ENCODE peak calls at places on chromosomes 7 and 10, in eight cellular contexts. J, Z, R, A, H, M, I and N are unnamed samples.

GRCh38 chr10:71648595-71649320 is 70.8 kb downstream of the C10orf105 start:
- DNase-seq in J (no peak), Z (no peak), R (no peak), A (no peak), H (no peak), M (no peak), I (no peak), N (no peak)

GRCh38 chr7:53811555-53812079 is 730.6 kb upstream of the VSTM2A start:
- DNase-seq in J (no peak), Z (no peak), R (peak), A (no peak), H (peak), M (no peak), I (no peak), N (no peak)

GRCh38 chr10:33483124-33483794 is 148.8 kb upstream of the NRP1 start:
- DNase-seq in J (no peak), Z (no peak), R (no peak), A (no peak), H (no peak), M (no peak), I (no peak), N (no peak)

GRCh38 chr7:37065779-37066271 is 341.5 kb upstream of the AOAH start:
- DNase-seq in J (no peak), Z (no peak), R (no peak), A (no peak), H (no peak), M (no peak), I (peak), N (no peak)

GRCh38 chr10:101060951-101061813 is 607 bp upstream of the KAZALD1 start:
- DNase-seq in J (peak), Z (peak), R (peak), A (peak), H (peak), M (peak), I (peak), N (no peak)

GRCh38 chr10:70576803-70577517 is 25.6 kb downstream of the PRF1 start:
- DNase-seq in J (no peak), Z (no peak), R (peak), A (no peak), H (no peak), M (no peak), I (no peak), N (no peak)

GRCh38 chr10:77586719-77587423 is 50.7 kb downstream of the KCNMA1 start:
- DNase-seq in J (no peak), Z (no peak), R (peak), A (peak), H (no peak), M (no peak), I (peak), N (peak)

GRCh38 chr7:71457881-71458590 is 326.1 kb downstream of the GALNT17 start:
- DNase-seq in J (no peak), Z (no peak), R (no peak), A (no peak), H (no peak), M (no peak), I (no peak), N (no peak)

GRCh38 chr10:118369806-118370205 is 27.7 kb upstream of the FAM204A start:
- DNase-seq in J (no peak), Z (no peak), R (no peak), A (no peak), H (no peak), M (no peak), I (no peak), N (no peak)

GRCh38 chr7:140744005-140744404 is 47.5 kb downstream of the NDUFB2 start:
- DNase-seq in J (no peak), Z (no peak), R (no peak), A (no peak), H (no peak), M (no peak), I (no peak), N (no peak)

GRCh38 chr7:21476429-21476828 is 48.5 kb downstream of the SP4 start:
- DNase-seq in J (no peak), Z (no peak), R (no peak), A (no peak), H (no peak), M (no peak), I (no peak), N (no peak)

GRCh38 chr7:92798517-92799249 is 37.7 kb downstream of the CDK6 start:
- DNase-seq in J (no peak), Z (no peak), R (no peak), A (no peak), H (no peak), M (no peak), I (peak), N (no peak)

GRCh38 chr7:66043681-66044497 is 31.7 kb upstream of the ASL start:
- DNase-seq in J (no peak), Z (no peak), R (peak), A (peak), H (peak), M (no peak), I (peak), N (no peak)

GRCh38 chr10:74255800-74256422 is 104.9 kb downstream of the ADK start:
- DNase-seq in J (no peak), Z (no peak), R (peak), A (no peak), H (no peak), M (no peak), I (no peak), N (no peak)

GRCh38 chr7:108127461-108127860 is 2.7 kb downstream of the LAMB4 start:
- DNase-seq in J (no peak), Z (no peak), R (no peak), A (no peak), H (no peak), M (no peak), I (no peak), N (no peak)

GRCh38 chr10:21516270-21517131 is 9.0 kb downstream of the SKIDA1 start:
- DNase-seq in J (no peak), Z (peak), R (peak), A (peak), H (peak), M (no peak), I (peak), N (no peak)

GRCh38 chr7:30280631-30281030 is 3.8 kb upstream of the ZNRF2 start:
- DNase-seq in J (no peak), Z (no peak), R (no peak), A (no peak), H (no peak), M (no peak), I (no peak), N (no peak)

GRCh38 chr7:70571403-70571911 is 560.5 kb upstream of the GALNT17 start:
- DNase-seq in J (no peak), Z (no peak), R (no peak), A (no peak), H (no peak), M (no peak), I (peak), N (no peak)

GRCh38 chr10:22325948-22326702 is 5.2 kb downstream of the BMI1 start:
- DNase-seq in J (no peak), Z (no peak), R (peak), A (no peak), H (no peak), M (no peak), I (peak), N (no peak)

GRCh38 chr10:101466016-101466912 is 112.3 kb downstream of the BTRC start:
- DNase-seq in J (no peak), Z (no peak), R (no peak), A (no peak), H (no peak), M (no peak), I (no peak), N (no peak)

GRCh38 chr7:130951303-130951975 is 217.4 kb upstream of the KLF14 start:
- DNase-seq in J (peak), Z (peak), R (no peak), A (no peak), H (no peak), M (no peak), I (no peak), N (no peak)

GRCh38 chr10:18399158-18399557 is 252.2 kb downstream of the NSUN6 start:
- DNase-seq in J (no peak), Z (no peak), R (no peak), A (no peak), H (no peak), M (no peak), I (no peak), N (no peak)

GRCh38 chr10:18401416-18402195 is 249.8 kb downstream of the NSUN6 start:
- DNase-seq in J (no peak), Z (no peak), R (no peak), A (no peak), H (no peak), M (no peak), I (no peak), N (no peak)

GRCh38 chr10:18402766-18403346 is 248.5 kb downstream of the NSUN6 start:
- DNase-seq in J (no peak), Z (no peak), R (no peak), A (no peak), H (no peak), M (no peak), I (peak), N (no peak)

GRCh38 chr10:18400201-18400910 is 251.0 kb downstream of the NSUN6 start:
- DNase-seq in J (no peak), Z (peak), R (no peak), A (no peak), H (peak), M (no peak), I (no peak), N (no peak)

DNA sequence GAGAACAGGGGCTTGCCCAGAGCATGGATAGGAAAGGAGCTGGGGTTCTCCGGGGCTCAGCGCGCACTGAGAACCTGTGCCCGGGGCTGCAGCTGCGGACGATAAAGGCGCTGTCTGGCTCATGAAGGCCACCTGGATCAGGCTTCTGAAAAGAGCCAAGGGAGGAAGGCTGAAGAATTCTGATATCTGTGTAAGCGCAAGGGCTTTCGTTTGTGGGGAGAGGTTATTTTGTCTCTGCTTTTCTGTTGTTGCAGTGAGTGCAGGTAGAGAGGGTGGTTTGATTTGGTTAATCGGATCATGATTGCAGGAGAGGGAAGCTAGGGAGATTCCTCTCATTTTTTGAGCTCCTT is 250.5 kb downstream of the NSUN6 start:
- DNase-seq in J (no peak), Z (no peak), R (no peak), A (no peak), H (peak), M (no peak), I (no peak), N (no peak)
- H3K4me3 ChIP-seq in J (no peak), Z (peak), R (no peak), A (peak), H (no peak), M (no peak), I (no peak), N (no peak)

DNA sequence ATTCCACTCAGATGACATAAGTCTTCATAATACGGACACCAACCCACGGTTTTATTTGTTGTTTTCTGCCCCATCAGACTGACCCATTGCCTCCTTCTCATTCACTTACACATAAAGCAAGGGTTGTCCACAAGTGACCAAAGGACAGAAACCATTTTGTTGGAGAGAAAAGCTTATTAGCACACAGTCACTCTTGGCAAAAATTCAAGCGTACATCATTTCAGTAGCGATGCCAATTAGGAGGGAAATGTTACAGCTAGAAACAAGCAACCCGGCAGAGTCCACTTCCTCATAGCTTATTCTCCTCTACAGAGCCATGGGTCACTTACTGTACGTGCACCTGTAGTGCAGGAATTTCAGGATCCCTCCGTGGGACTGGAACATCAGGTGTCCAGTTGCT is 23.0 kb downstream of the ABLIM1 start:
- DNase-seq in J (no peak), Z (no peak), R (peak), A (no peak), H (no peak), M (no peak), I (no peak), N (no peak)
- H3K4me3 ChIP-seq in J (no peak), Z (no peak), R (peak), A (no peak), H (no peak), M (no peak), I (no peak), N (no peak)

GRCh38 chr10:32077896-32078295 is 21.7 kb upstream of the KIF5B start:
- DNase-seq in J (no peak), Z (no peak), R (peak), A (no peak), H (no peak), M (no peak), I (peak), N (no peak)
- H3K4me3 ChIP-seq in J (no peak), Z (no peak), R (no peak), A (no peak), H (no peak), M (no peak), I (no peak), N (no peak)

GRCh38 chr10:76428541-76429330 is 997.3 kb downstream of the LRMDA start:
- DNase-seq in J (no peak), Z (no peak), R (peak), A (no peak), H (no peak), M (no peak), I (peak), N (peak)
- H3K4me3 ChIP-seq in J (no peak), Z (no peak), R (no peak), A (no peak), H (no peak), M (no peak), I (no peak), N (no peak)

GRCh38 chr7:155255660-155256059 is 42.0 kb upstream of the INSIG1 start:
- DNase-seq in J (no peak), Z (no peak), R (no peak), A (no peak), H (no peak), M (no peak), I (no peak), N (no peak)

GRCh38 chr7:155257482-155258232 is 40.0 kb upstream of the INSIG1 start:
- DNase-seq in J (no peak), Z (no peak), R (peak), A (peak), H (peak), M (peak), I (peak), N (no peak)

GRCh38 chr7:155258233-155258575 is 39.5 kb upstream of the INSIG1 start:
- DNase-seq in J (no peak), Z (no peak), R (peak), A (no peak), H (peak), M (no peak), I (peak), N (peak)

GRCh38 chr7:155256081-155256760 is 41.5 kb upstream of the INSIG1 start:
- DNase-seq in J (no peak), Z (no peak), R (no peak), A (no peak), H (no peak), M (no peak), I (no peak), N (no peak)

GRCh38 chr7:155256761-155257481 is 40.8 kb upstream of the INSIG1 start:
- DNase-seq in J (no peak), Z (no peak), R (no peak), A (no peak), H (no peak), M (no peak), I (peak), N (peak)
- H3K4me3 ChIP-seq in J (no peak), Z (no peak), R (no peak), A (no peak), H (no peak), M (no peak), I (no peak), N (no peak)

GRCh38 chr10:129968020-129968861 is 4.2 kb upstream of the EBF3 start:
- DNase-seq in J (no peak), Z (no peak), R (no peak), A (no peak), H (no peak), M (no peak), I (no peak), N (no peak)

GRCh38 chr10:129965940-129966339 is 1.9 kb upstream of the EBF3 start:
- DNase-seq in J (no peak), Z (no peak), R (no peak), A (no peak), H (no peak), M (no peak), I (no peak), N (no peak)

GRCh38 chr10:129966370-129966769 is 2.3 kb upstream of the EBF3 start:
- DNase-seq in J (no peak), Z (no peak), R (no peak), A (no peak), H (no peak), M (no peak), I (no peak), N (no peak)

GRCh38 chr10:129967579-129968019 is 3.5 kb upstream of the EBF3 start:
- DNase-seq in J (no peak), Z (no peak), R (no peak), A (no peak), H (no peak), M (no peak), I (no peak), N (no peak)

GRCh38 chr10:129966831-129967578 is 2.9 kb upstream of the EBF3 start:
- DNase-seq in J (no peak), Z (no peak), R (no peak), A (no peak), H (no peak), M (no peak), I (no peak), N (no peak)
- H3K4me3 ChIP-seq in J (no peak), Z (no peak), R (no peak), A (no peak), H (no peak), M (peak), I (no peak), N (no peak)

GRCh38 chr10:1057106-1057657 is 997 bp downstream of the WDR37 start:
- DNase-seq in J (no peak), Z (no peak), R (no peak), A (no peak), H (no peak), M (no peak), I (no peak), N (no peak)

GRCh38 chr10:1058017-1058416 is 1.8 kb downstream of the WDR37 start:
- DNase-seq in J (no peak), Z (no peak), R (no peak), A (no peak), H (peak), M (no peak), I (no peak), N (no peak)

GRCh38 chr10:1050555-1050954 is 1.6 kb upstream of the IDI1 start:
- DNase-seq in J (peak), Z (peak), R (peak), A (no peak), H (no peak), M (no peak), I (no peak), N (no peak)

GRCh38 chr10:1056326-1057105 is at the start of gene WDR37:
- DNase-seq in J (peak), Z (peak), R (peak), A (peak), H (peak), M (peak), I (peak), N (peak)

DNA sequence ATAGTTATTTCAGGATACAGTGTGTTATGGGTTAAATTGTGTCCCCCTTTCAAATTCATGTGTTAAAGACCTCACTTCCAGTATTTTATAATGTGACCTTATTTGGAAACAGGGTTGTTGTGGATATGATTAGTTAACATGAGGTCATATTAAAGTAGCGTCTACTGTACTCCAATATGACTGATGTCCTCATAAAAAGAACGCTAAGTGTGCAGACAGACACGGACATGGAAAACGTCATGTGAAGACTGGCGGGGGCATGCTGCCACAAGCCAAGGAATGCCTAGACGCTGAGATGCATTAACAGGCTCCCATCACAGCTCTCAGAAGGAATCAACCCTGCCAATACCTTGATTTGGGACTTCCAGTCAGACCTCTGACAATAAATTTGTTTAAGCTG is 1.5 kb upstream of the WDR37 start:
- DNase-seq in J (no peak), Z (no peak), R (no peak), A (no peak), H (no peak), M (no peak), I (no peak), N (no peak)
- H3K4me3 ChIP-seq in J (peak), Z (peak), R (peak), A (no peak), H (no peak), M (no peak), I (peak), N (peak)

DNA sequence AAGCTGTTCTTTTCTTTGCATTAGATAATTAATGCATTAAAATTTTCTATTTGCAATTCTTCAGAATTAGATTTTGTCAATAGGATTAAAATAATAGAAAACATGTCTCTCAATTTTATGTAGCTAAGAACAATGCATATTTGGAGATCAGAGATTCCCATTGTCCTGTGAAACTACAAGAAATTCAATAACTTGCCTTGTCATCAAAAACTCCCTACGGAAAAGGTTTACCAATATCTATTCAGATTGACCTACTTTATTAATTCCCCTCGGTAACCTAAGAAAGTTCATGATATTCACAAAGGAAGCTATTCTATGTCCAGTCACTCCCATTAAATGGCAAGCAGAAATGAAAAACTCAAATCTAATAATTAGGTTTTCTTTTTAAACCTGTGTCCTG is 172.6 kb downstream of the SEMA3A start:
- DNase-seq in J (no peak), Z (no peak), R (no peak), A (no peak), H (no peak), M (no peak), I (no peak), N (no peak)
- H3K4me3 ChIP-seq in J (no peak), Z (no peak), R (peak), A (no peak), H (no peak), M (no peak), I (no peak), N (no peak)

GRCh38 chr10:99785646-99786045 is 3.2 kb downstream of the ABCC2 start:
- DNase-seq in J (no peak), Z (no peak), R (peak), A (no peak), H (no peak), M (no peak), I (no peak), N (no peak)
- H3K4me3 ChIP-seq in J (no peak), Z (no peak), R (no peak), A (no peak), H (no peak), M (no peak), I (no peak), N (no peak)

GRCh38 chr10:110723224-110723891 is 79.2 kb downstream of the RBM20 start:
- DNase-seq in J (no peak), Z (no peak), R (no peak), A (no peak), H (no peak), M (no peak), I (no peak), N (no peak)
- H3K4me3 ChIP-seq in J (no peak), Z (peak), R (no peak), A (no peak), H (no peak), M (no peak), I (no peak), N (no peak)